ENCODE peak calls at places on chromosomes 16 and 17, in five cellular contexts. D is kidney; Q is GM23248; U is CD8-positive, alpha-beta memory T cell; V is neural progenitor cell. B is an unnamed sample. For H3K9me3, the result is how much of the 10 kb centered on the place peaks cover.

GRCh38 chr17:15143524-15143923 is 121.6 kb downstream of the PMP22 start:
- DNase-seq in D (no peak), Q (no peak), U (no peak), V (no peak), B (no peak)

GRCh38 chr17:32303861-32304288 is 38.1 kb downstream of the C17orf75 start:
- DNase-seq in D (no peak), Q (no peak), U (no peak), V (no peak), B (no peak)

GRCh38 chr17:13626703-13627102 is 25.0 kb upstream of the HS3ST3A1 start:
- DNase-seq in D (no peak), Q (peak), U (no peak), V (no peak), B (no peak)

GRCh38 chr16:77679901-77680300 is 42.4 kb upstream of the NUDT7 start:
- DNase-seq in D (no peak), Q (no peak), U (no peak), V (no peak), B (no peak)

GRCh38 chr17:49486012-49486641 is 9.0 kb upstream of the NGFR start:
- DNase-seq in D (no peak), Q (no peak), U (no peak), V (peak), B (peak)

GRCh38 chr16:1863681-1864460 is 8.1 kb downstream of the MEIOB start:
- DNase-seq in D (no peak), Q (peak), U (no peak), V (peak), B (no peak)

GRCh38 chr16:66342294-66342900 is 24.1 kb upstream of the CDH5 start:
- DNase-seq in D (no peak), Q (peak), U (no peak), V (peak), B (peak)

GRCh38 chr16:16797239-16797638 is 418.3 kb downstream of the NPIPA7 start:
- DNase-seq in D (no peak), Q (no peak), U (no peak), V (peak), B (no peak)

GRCh38 chr17:77548967-77549366 is 408.2 kb downstream of the SEC14L1 start:
- DNase-seq in D (no peak), Q (no peak), U (no peak), V (no peak), B (no peak)

GRCh38 chr17:1179635-1180433 is at the start of gene ABR:
- DNase-seq in D (no peak), Q (peak), U (peak), V (peak), B (no peak)

GRCh38 chr17:61183793-61184192 is 215.8 kb upstream of the TBX2 start:
- DNase-seq in D (no peak), Q (no peak), U (no peak), V (no peak), B (no peak)

GRCh38 chr17:58004060-58004459 is 3.0 kb downstream of the SRSF1 start:
- DNase-seq in D (no peak), Q (no peak), U (no peak), V (no peak), B (no peak)

GRCh38 chr17:79732804-79733691 is 2.3 kb downstream of the ENPP7 start:
- DNase-seq in D (no peak), Q (no peak), U (peak), V (no peak), B (no peak)

GRCh38 chr17:41692722-41693521 is 4.2 kb downstream of the EIF1 start:
- DNase-seq in D (no peak), Q (peak), U (no peak), V (no peak), B (no peak)

GRCh38 chr16:79767597-79768280 is 167.2 kb upstream of the MAF start:
- DNase-seq in D (peak), Q (peak), U (no peak), V (peak), B (no peak)

GRCh38 chr16:84582958-84583516 is 34.8 kb downstream of the COTL1 start:
- DNase-seq in D (no peak), Q (peak), U (no peak), V (no peak), B (no peak)

GRCh38 chr16:50303605-50304466 is 37.5 kb downstream of the ADCY7 start:
- DNase-seq in D (peak), Q (no peak), U (no peak), V (no peak), B (no peak)
- H3K27ac ChIP-seq in D (no peak), Q (no peak), U (no peak), V (no peak), B (no peak)

GRCh38 chr17:44561237-44561623 is 3.9 kb downstream of the FZD2 start:
- DNase-seq in D (no peak), Q (no peak), U (no peak), V (no peak), B (no peak)
- H3K4me3 ChIP-seq in D (no peak), Q (peak), U (no peak), V (peak), B (no peak)

GRCh38 chr16:853981-854807 is 53.7 kb upstream of the GNG13 start:
- DNase-seq in D (peak), Q (no peak), U (no peak), V (no peak), B (no peak)
- H3K9me3 ChIP-seq in D (under half), Q (under half), U (under half), V (under half), B (under half)

DNA sequence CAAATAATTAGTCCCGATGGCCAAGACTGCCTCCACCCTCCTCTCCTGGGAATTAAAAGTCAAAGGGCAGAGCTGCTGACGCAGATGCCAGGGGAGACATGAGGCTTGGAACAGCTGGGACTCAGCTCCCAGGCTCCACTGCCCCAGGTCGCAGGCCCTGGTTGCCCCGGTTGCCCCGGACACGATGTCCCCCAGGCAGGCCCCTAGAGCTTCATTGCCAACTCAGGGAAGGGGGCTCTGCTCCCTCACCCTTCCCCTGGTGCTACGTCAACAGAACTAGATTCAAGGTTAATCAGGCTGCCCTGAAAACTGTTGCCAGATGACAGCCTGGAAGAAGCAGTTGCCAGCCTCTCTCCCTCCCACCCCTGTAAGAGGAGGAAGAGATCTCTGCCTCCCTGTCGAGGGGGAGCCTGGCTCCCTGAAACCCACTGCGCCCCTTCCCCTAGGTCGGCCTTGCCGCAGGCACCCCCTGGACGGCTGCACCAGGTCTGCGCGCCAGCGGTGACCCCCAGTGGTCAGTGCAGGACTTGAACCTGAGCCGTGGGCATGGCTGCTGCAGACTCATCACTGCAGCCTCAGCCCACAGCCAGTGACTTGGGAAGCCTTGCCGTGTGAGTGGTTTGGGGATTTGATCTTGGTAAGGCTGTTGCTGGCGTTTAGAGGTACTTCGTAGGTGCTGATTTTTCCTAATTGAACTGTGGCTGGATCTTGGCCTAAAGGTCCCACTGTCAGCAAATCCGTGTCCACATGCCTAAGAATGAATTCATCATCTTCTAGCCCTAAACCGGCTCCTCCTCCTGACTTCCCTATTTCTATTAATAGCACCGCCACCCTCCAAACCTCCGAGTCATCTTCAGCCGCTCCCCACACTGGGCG is 84.1 kb upstream of the TOB1 start:
- DNase-seq in D (peak), Q (peak), U (peak), V (peak), B (peak)
- H3K27ac ChIP-seq in D (peak), Q (peak), U (peak), V (no peak), B (peak)

GRCh38 chr17:64780096-64781012 is 118.2 kb upstream of the SMURF2 start:
- DNase-seq in D (peak), Q (peak), U (peak), V (peak), B (no peak)
- H3K4me3 ChIP-seq in D (peak), Q (peak), U (peak), V (peak), B (no peak)